ENCODE peak calls at places on chromosomes 6 and 20, in four cellular contexts. T is endothelial cell, Y is RWPE1, B is HFFc6. X is an unnamed sample.

GRCh38 chr6:22372922-22373321 is 76.1 kb upstream of the PRL start:
- DNase-seq in B (no peak), Y (no peak), T (no peak), X (no peak)

GRCh38 chr6:85458184-85458583 is 8.3 kb downstream of the NT5E start:
- DNase-seq in Y (no peak), T (no peak), B (no peak), X (no peak)

GRCh38 chr6:135267085-135267484 is 86.0 kb downstream of the MYB start:
- DNase-seq in Y (no peak), B (no peak), T (no peak), X (no peak)

GRCh38 chr6:116666869-116667268 is 1.7 kb downstream of the ZUP1 start:
- DNase-seq in B (no peak), T (no peak), Y (no peak), X (no peak)

GRCh38 chr20:41142914-41143313 is 5.6 kb downstream of the PLCG1 start:
- DNase-seq in T (no peak), B (no peak), Y (no peak), X (no peak)

GRCh38 chr6:89242574-89243330 is 25.6 kb upstream of the GABRR1 start:
- DNase-seq in T (no peak), B (peak), Y (peak), X (no peak)

GRCh38 chr6:153947817-153948447 is 91.1 kb upstream of the OPRM1 start:
- DNase-seq in T (peak), Y (peak), B (peak), X (peak)

GRCh38 chr20:52801628-52802006 is 170.5 kb upstream of the TSHZ2 start:
- DNase-seq in Y (no peak), T (no peak), B (no peak), X (no peak)

GRCh38 chr6:109165392-109165964 is 70.2 kb downstream of the CEP57L1 start:
- DNase-seq in T (peak), Y (peak), B (peak), X (no peak)

DNA sequence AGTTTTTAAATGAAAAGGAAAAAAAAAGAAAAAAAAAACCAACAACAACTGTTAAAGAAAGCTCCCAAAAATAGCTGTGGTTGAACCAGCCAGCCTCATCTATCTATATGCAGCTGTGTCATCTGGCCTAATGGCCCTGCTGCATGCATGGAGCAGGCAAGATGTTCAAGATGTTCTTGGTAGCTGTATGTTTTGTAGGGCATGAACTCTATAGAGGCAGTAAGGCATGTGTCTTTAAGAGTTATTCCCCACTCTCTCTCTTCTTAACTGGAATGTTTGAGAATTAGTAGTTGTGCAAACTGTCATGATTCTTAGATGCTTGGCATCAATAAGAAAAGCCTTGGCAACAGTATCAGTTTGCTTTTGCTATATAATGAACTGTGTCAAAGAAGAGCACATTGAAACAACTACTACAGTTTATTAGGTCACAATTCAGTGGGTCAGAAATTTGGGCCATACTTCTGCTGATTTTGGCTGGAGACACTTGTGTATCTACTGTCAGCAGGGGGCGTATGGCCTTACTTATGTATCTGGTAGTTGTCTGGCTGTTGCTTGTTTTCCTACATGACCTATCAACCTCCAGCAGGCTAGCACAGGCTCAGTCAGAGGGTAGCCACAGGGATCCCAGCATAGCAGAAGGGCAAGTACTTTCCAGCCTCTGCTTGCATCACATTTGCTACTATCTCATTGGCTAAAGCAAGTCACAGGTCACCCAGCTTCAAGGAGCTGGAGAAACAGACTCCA is 56.1 kb upstream of the LAMP5 start:
- DNase-seq in Y (no peak), T (peak), B (no peak), X (no peak)
- TF ChIP-seq CTCF in Y (no peak), T (peak), B (peak), X (peak)

DNA sequence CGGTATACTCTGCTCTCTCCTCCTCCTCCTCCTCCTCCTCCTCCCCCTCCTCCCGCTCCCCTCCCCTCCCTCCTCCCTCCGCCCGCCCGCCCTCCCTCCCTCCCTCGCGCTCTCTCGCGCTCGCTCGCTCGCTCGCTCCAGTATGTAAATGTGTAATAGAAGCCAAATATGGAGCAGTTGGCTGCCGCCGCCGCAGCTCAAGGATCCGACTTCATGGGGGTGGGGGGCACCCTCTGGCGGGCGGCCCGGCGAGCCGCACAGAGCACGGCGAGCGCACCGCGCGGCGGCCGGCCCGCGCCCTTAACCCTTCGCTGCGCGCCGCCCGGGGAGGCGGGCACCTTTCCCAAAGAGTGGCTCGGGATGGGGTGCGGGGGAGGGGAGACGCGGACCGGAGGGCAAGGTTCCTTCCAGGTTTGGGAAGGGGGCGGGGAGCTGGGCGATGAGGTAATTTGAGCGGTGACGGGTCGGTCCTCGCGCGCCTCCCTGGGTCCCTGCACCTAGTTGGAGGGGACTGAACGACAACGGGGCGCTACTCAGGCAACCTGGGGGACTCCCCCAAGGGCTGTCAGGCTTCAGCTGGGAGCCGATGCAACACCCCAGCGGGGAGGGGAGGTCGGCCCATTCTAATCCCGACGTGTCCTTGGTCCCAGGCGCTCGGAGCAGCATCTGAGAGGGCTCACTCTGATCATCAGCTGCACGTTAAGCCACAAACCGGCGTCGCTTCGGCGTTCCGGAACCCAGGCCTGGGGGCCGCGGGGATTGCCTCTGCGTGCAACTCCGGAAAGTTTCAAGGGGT is 407 bp upstream of the ATXN1 start:
- DNase-seq in B (peak), T (peak), Y (peak), X (peak)
- TF ChIP-seq CTCF in B (peak), T (no peak), Y (peak), X (peak)

GRCh38 chr6:42509765-42510164 is 54.1 kb upstream of the UBR2 start:
- DNase-seq in B (no peak), Y (no peak), T (no peak), X (no peak)

GRCh38 chr6:42507901-42508300 is 55.9 kb upstream of the UBR2 start:
- DNase-seq in B (peak), Y (no peak), T (no peak), X (no peak)

GRCh38 chr6:42512498-42513042 is 51.3 kb upstream of the UBR2 start:
- DNase-seq in Y (no peak), B (no peak), T (no peak), X (no peak)

GRCh38 chr6:42511803-42512422 is 51.9 kb upstream of the UBR2 start:
- DNase-seq in B (no peak), Y (no peak), T (no peak), X (no peak)

DNA sequence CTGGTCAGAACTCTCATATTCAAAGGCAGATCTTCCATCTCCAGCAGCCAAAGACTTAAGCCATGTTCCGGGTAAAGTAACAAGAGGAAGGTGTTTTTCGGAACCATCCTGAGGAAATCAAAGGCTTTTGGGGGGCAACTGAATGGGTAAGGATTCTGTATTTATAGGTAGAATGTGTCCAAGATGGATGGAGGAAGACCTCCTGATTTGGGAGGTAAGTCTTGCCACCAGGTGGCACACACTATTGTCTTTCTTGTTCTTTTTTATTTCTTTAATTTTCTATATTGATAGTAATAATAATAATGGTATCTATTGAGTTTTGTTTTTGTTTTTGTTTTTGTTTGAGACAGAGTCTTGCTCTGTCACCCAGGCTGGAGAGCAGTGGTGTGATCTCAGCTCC is 53.0 kb upstream of the UBR2 start:
- DNase-seq in T (no peak), B (no peak), Y (no peak), X (no peak)
- TF ChIP-seq CTCF in T (no peak), B (peak), Y (no peak), X (no peak)

GRCh38 chr20:50296450-50297375 is 106.1 kb downstream of the CEBPB start:
- DNase-seq in Y (no peak), T (no peak), B (no peak), X (no peak)
- TF ChIP-seq CTCF in Y (no peak), T (no peak), B (no peak), X (no peak)

GRCh38 chr6:53731906-53732636 is 62.7 kb upstream of the LRRC1 start:
- DNase-seq in B (peak), T (no peak), Y (no peak), X (no peak)

GRCh38 chr6:53735896-53736295 is 58.9 kb upstream of the LRRC1 start:
- DNase-seq in T (no peak), B (no peak), Y (no peak), X (no peak)

GRCh38 chr6:53730767-53731166 is 64.0 kb upstream of the LRRC1 start:
- DNase-seq in T (no peak), Y (no peak), B (no peak), X (no peak)

GRCh38 chr6:53737746-53738145 is 57.1 kb upstream of the LRRC1 start:
- DNase-seq in Y (no peak), T (no peak), B (no peak), X (no peak)

GRCh38 chr6:53734473-53735299 is 60.1 kb upstream of the LRRC1 start:
- DNase-seq in Y (peak), T (peak), B (peak), X (no peak)
- TF ChIP-seq CTCF in Y (no peak), T (peak), B (peak), X (peak)

DNA sequence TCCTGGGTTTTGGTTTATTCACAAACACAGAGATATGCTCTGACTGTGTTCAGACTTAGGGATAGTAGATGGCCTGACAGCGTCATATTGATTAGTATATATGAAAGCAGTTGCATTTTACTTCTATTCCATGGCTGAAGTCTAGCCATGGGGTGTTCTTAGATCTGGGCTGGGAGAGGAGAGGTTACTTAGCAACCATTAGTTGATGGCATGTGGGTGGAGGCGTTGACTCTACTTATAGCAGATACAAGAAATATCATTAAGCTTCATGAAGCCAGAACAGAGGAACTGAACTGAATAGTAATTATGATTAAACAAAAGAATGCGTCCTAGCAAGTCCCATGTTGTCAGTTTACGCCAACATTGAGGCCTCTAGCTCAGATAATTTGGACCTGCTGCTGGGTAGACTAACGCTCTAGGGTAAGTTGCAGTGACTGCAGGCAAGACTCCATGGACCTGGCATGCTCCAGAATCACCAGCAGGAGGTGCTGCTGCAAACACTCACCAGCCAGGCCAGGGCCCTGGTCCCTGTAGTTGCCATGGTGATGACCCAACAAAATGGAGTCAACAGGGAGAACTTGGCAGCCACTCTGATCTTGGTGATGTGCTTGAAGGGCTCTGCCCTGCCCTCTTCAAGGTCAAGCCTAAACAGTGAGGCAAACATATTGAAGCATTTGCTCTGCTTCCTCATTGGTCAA is 477.4 kb downstream of the PREX1 start:
- DNase-seq in Y (no peak), B (no peak), T (peak), X (no peak)
- TF ChIP-seq CTCF in Y (no peak), B (peak), T (peak), X (peak)

DNA sequence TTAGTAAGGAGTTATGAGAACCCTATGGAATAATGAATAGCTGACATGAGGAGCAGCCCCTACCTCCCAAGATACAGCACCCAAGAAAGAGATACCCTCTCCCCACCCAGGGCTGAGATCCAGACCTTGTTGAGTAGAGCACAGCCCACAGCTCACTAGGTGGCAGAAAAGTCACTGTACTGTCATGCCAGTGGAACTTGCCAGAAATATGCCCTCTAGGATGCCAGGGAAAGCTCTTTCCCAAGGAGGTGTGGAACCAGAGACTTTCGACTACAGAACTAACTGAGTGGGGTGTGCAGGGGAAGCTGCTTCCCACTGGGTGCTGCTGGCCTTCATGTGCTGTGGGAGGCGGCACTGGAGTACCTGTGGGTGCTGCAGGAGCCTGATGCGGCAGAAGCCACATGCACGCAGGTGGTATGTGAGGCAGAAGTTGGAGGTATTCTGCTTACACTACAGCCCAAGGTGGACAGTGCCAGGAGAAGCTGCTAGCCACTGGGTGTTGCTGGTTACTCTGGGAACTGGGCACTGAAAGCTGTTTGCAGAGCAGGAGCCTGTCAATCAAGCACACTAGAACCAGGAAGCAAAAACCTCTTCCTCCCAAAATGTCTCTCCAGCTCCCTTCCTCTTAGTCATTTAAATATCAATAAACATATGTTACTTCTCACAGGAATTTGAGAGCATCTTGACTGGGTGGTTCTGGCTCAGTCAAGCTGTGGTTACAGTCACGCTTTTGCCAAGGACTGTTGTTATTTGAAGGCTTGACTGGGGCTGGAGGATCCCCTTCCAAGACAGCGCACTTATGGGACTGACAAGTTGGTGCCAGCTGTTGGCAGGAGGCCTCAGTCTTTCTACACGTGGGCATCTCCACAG is 17.9 kb downstream of the ARMC12 start:
- DNase-seq in T (no peak), B (no peak), Y (no peak), X (no peak)
- TF ChIP-seq CTCF in T (no peak), B (no peak), Y (no peak), X (no peak)

GRCh38 chr6:39867592-39867991 is 66.7 kb downstream of the MOCS1 start:
- DNase-seq in T (no peak), Y (no peak), B (no peak), X (no peak)
- TF ChIP-seq CTCF in T (no peak), Y (no peak), B (no peak), X (peak)

GRCh38 chr20:51050636-51051035 is 27.7 kb upstream of the KCNG1 start:
- DNase-seq in B (no peak), T (no peak), Y (no peak), X (no peak)
- TF ChIP-seq CTCF in B (no peak), T (no peak), Y (no peak), X (no peak)